ENCODE peak calls at places on chromosomes 7 and 10, in six cellular contexts. R is cardiac fibroblast, N is kidney epithelial cell, Z is uterus, K is AG04449, L is GM12878. X is an unnamed sample.

GRCh38 chr7:28957064-28957821 is 887 bp downstream of the TRIL start:
- DNase-seq in Z (peak), R (peak), N (no peak), L (no peak), K (no peak), X (peak)

GRCh38 chr7:118944271-118944670 is 719.8 kb downstream of the ANKRD7 start:
- DNase-seq in K (no peak), L (no peak), Z (no peak), R (no peak), N (no peak), X (no peak)

GRCh38 chr7:100119701-100120517 is 475 bp downstream of the CNPY4 start:
- DNase-seq in Z (peak), N (no peak), K (no peak), R (peak), L (no peak), X (peak)

GRCh38 chr7:67564978-67565377 is 568.3 kb downstream of the TYW1 start:
- DNase-seq in Z (no peak), K (no peak), R (no peak), N (no peak), L (no peak), X (no peak)

GRCh38 chr10:113273877-113274829 is 278.7 kb upstream of the HABP2 start:
- DNase-seq in K (no peak), R (peak), N (no peak), Z (peak), L (no peak), X (no peak)

GRCh38 chr10:89632824-89633223 is 12.2 kb downstream of the PANK1 start:
- DNase-seq in Z (no peak), R (no peak), L (no peak), K (no peak), N (no peak), X (no peak)

GRCh38 chr7:13742719-13743640 is 246.5 kb downstream of the ETV1 start:
- DNase-seq in Z (no peak), N (peak), L (no peak), R (peak), K (no peak), X (peak)

GRCh38 chr7:157976406-157976805 is 611.2 kb downstream of the PTPRN2 start:
- DNase-seq in R (no peak), K (no peak), Z (no peak), N (no peak), L (no peak), X (no peak)

GRCh38 chr10:48685731-48686130 is 1.1 kb downstream of the WDFY4 start:
- DNase-seq in L (no peak), Z (no peak), N (no peak), R (no peak), K (no peak), X (no peak)

GRCh38 chr7:76346778-76347177 is 12.0 kb downstream of the YWHAG start:
- DNase-seq in K (no peak), R (no peak), N (no peak), Z (no peak), L (no peak), X (no peak)

GRCh38 chr7:41053830-41054229 is 649.1 kb downstream of the INHBA start:
- DNase-seq in Z (no peak), K (no peak), L (no peak), R (peak), N (no peak), X (no peak)

GRCh38 chr10:74238031-74238431 is 87.0 kb downstream of the ADK start:
- DNase-seq in N (no peak), Z (no peak), R (no peak), L (no peak), K (no peak), X (no peak)

GRCh38 chr10:72170263-72170662 is 45.5 kb upstream of the ANAPC16 start:
- DNase-seq in L (no peak), N (no peak), R (peak), Z (no peak), K (no peak), X (peak)

GRCh38 chr7:8035647-8036518 is 67.3 kb downstream of the GLCCI1 start:
- DNase-seq in Z (no peak), K (no peak), L (peak), R (peak), N (peak), X (no peak)

GRCh38 chr7:130141161-130141857 is 63.9 kb downstream of the TMEM209 start:
- DNase-seq in R (peak), N (no peak), L (no peak), Z (peak), K (no peak), X (peak)

GRCh38 chr10:89738551-89739209 is 37.3 kb downstream of the KIF20B start:
- DNase-seq in Z (no peak), R (no peak), N (no peak), L (peak), K (no peak), X (no peak)

GRCh38 chr10:91024541-91024940 is 103.7 kb upstream of the ANKRD1 start:
- DNase-seq in R (no peak), K (no peak), L (no peak), N (no peak), Z (no peak), X (no peak)

GRCh38 chr7:27126596-27127327 is 3.8 kb downstream of the HOXA4 start:
- DNase-seq in R (no peak), L (no peak), Z (no peak), N (no peak), K (no peak), X (peak)

GRCh38 chr7:27130540-27131389 is at the start of gene HOXA4:
- DNase-seq in Z (peak), K (no peak), R (peak), N (no peak), L (no peak), X (peak)

GRCh38 chr7:27128034-27128433 is 2.5 kb downstream of the HOXA4 start:
- DNase-seq in K (no peak), L (no peak), N (no peak), R (no peak), Z (no peak), X (peak)

GRCh38 chr7:27129729-27130539 is 623 bp downstream of the HOXA4 start:
- DNase-seq in K (no peak), Z (peak), R (no peak), N (no peak), L (no peak), X (peak)

DNA sequence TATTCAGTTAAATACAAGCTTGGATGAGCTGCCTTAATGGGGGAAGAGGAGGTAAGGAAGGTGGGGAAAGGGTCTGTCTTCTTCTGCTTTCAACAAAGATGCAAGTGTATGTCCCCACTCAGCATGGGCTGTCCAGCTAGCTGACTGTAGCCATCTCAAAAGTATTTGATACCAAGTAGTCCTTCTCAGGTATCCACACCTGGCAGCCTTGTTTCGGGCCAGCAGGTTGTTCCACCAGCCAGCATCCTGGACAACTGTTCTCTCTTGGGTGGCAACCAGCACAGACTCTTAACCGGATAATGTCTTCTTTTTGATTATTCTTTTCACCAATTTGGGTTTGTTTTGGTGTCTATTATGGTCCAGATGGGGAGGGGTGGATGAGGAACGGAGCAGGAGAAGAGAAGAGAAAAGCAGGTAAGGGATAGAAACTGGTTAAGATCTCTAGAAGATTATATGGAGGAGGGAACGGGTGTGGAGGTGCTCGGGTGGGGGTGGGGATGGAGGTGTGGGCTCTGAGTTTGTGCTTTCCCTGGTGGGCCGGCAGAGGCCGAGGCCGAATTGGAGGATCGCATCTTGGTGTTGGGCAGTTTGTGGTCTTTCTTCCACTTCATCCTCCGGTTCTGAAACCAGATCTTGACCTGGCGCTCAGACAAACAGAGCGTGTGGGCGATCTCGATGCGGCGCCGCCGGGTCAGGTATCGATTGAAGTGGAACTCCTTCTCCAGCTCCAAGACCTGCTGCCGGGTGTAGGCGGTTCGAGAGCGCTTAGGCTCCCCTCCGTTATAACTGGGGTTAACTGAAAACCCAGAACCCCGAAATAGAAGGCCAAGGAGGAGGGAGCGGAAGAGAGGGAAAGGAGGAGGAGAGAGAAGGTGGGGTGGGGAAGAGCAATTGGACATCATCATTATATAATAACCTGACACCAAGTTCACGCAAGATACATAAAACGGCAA is 1.5 kb downstream of the HOXA4 start:
- DNase-seq in N (no peak), L (no peak), Z (no peak), K (no peak), R (no peak), X (peak)
- H3K4me3 ChIP-seq in N (peak), L (no peak), Z (no peak), K (no peak), R (no peak), X (peak)

DNA sequence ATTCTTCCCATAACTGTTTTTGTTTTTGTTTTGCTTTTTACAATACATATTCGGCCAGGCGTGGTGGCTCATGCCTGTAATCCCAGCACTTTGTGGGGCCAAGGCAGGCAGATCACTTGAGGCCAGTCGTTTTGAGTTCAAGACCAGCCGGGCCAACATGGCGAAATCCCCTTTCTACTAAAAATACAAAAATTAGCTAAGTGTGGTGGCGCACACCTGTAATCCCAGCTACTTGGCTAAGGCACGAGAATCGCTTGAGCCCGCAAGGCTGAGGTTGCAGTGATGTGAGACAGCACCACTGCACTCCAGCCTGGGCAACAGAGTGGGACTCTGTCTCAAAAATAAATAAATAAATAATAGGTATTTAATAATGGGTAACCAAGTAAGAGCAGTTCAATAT is 2.3 kb downstream of the TM9SF3 start:
- DNase-seq in R (no peak), K (no peak), L (no peak), N (no peak), Z (no peak), X (no peak)
- H3K4me3 ChIP-seq in R (no peak), K (no peak), L (peak), N (no peak), Z (no peak), X (peak)

GRCh38 chr7:150735596-150736358 is 1.4 kb upstream of the GIMAP5 start:
- DNase-seq in Z (no peak), L (no peak), K (no peak), R (no peak), N (no peak), X (no peak)

GRCh38 chr7:150738092-150739044 is 1.1 kb downstream of the GIMAP5 start:
- DNase-seq in N (no peak), L (no peak), K (no peak), R (peak), Z (no peak), X (no peak)

GRCh38 chr7:150736864-150737263 is 354 bp upstream of the GIMAP5 start:
- DNase-seq in L (no peak), K (no peak), N (no peak), Z (no peak), R (no peak), X (no peak)

GRCh38 chr7:150739045-150739432 is 1.8 kb downstream of the GIMAP5 start:
- DNase-seq in L (no peak), K (no peak), R (no peak), Z (no peak), N (no peak), X (no peak)

DNA sequence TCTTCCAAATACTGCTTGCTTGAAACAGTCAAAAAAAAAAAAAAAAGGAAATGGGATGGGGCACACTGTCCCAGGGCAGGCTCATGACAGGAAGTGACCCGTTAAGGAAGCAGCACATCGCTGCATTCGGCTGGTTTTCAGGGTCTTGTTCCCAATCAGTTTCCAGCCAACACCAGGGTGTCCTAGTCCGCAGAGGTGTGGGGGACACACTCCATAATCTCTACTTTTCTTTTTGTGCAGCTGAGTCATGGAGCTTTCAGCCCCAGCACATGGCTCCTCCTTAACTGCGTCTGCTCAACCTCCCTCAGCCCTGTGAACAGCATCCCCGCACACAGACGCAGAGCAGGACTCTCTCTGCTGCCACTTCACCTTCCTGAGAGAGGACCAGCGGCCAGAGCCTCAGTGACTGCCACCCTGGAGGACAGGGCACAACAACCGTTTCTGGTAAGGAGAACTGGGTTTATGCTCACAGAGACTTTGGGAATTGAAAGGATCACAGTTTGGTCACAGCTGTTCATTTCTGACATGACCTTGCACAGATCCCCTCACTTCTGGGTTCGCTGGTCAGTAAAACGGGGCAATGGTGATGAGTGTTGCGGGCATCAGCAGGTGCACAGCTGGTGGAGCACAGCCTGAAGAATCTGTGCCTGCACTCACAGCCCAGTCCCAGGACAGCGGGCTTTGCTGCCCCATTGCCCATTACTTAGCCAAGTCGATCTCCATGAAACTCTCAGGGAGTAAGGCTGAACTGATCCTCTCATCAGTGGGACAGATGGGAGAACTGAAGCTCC is at the start of gene GIMAP5:
- DNase-seq in L (no peak), R (no peak), N (no peak), Z (no peak), K (no peak), X (no peak)
- H3K4me3 ChIP-seq in L (peak), R (no peak), N (no peak), Z (peak), K (no peak), X (peak)

GRCh38 chr7:24283900-24284698 is at the start of gene NPY:
- DNase-seq in K (no peak), N (no peak), Z (no peak), L (no peak), R (no peak), X (no peak)
- H3K4me3 ChIP-seq in K (no peak), N (peak), Z (no peak), L (peak), R (no peak), X (no peak)

GRCh38 chr7:27200761-27201230 is 905 bp upstream of the HOXA13 start:
- DNase-seq in N (no peak), Z (no peak), R (no peak), L (no peak), K (no peak), X (peak)

GRCh38 chr7:27202018-27202740 is 2.3 kb upstream of the HOXA13 start:
- DNase-seq in L (no peak), N (no peak), K (no peak), R (no peak), Z (no peak), X (peak)

GRCh38 chr7:27199820-27200760 is at the start of gene HOXA13:
- DNase-seq in R (no peak), L (no peak), N (no peak), Z (no peak), K (no peak), X (peak)

GRCh38 chr7:27202741-27203134 is 2.8 kb upstream of the HOXA13 start:
- DNase-seq in Z (no peak), L (no peak), R (no peak), N (no peak), K (no peak), X (peak)

GRCh38 chr7:27201231-27202017 is 1.5 kb upstream of the HOXA13 start:
- DNase-seq in K (no peak), Z (no peak), L (no peak), R (no peak), N (no peak), X (peak)
- H3K4me3 ChIP-seq in K (no peak), Z (no peak), L (no peak), R (no peak), N (no peak), X (peak)